ENCODE peak calls at places on chromosome 4, in four cellular contexts. C is ELR, E is GM06990, D is RWPE1. N is an unnamed sample.

GRCh38 chr4:85644061-85644460 is 169.1 kb downstream of the ARHGAP24 start:
- DNase-seq in D (no peak), C (no peak), E (no peak), N (no peak)

GRCh38 chr4:15238720-15239119 is 189.1 kb upstream of the C1QTNF7 start:
- DNase-seq in C (peak), D (peak), E (no peak), N (no peak)

GRCh38 chr4:11605597-11605996 is 176.9 kb upstream of the HS3ST1 start:
- DNase-seq in D (no peak), C (no peak), E (no peak), N (no peak)

GRCh38 chr4:7973545-7973981 is 33.9 kb upstream of the AFAP1 start:
- DNase-seq in C (peak), D (peak), E (no peak), N (no peak)

GRCh38 chr4:185096032-185096653 is 46.9 kb upstream of the SLC25A4 start:
- DNase-seq in E (no peak), D (peak), C (peak), N (no peak)

GRCh38 chr4:7209699-7210098 is 17.4 kb downstream of the SORCS2 start:
- DNase-seq in D (no peak), C (no peak), E (no peak), N (no peak)

GRCh38 chr4:32826169-32826568 is 2106.0 kb downstream of the PCDH7 start:
- DNase-seq in E (no peak), D (no peak), C (peak), N (no peak)

GRCh38 chr4:61723492-61723891 is 523.4 kb downstream of the ADGRL3 start:
- DNase-seq in C (no peak), D (no peak), E (no peak), N (no peak)

GRCh38 chr4:113761682-113762060 is at the start of gene CAMK2D:
- DNase-seq in E (peak), D (peak), C (peak), N (peak)

GRCh38 chr4:164442167-164442566 is 311.8 kb upstream of the SMIM31 start:
- DNase-seq in D (peak), E (no peak), C (no peak), N (no peak)

GRCh38 chr4:143358419-143358818 is 21.7 kb downstream of the GAB1 start:
- DNase-seq in D (no peak), E (no peak), C (no peak), N (no peak)

GRCh38 chr4:7067147-7067522 is 729 bp downstream of the GRPEL1 start:
- DNase-seq in D (no peak), C (peak), E (no peak), N (peak)

GRCh38 chr4:140826701-140827027 is 70.5 kb upstream of the TBC1D9 start:
- DNase-seq in C (no peak), E (peak), D (no peak), N (no peak)

GRCh38 chr4:188092824-188093223 is 16.6 kb downstream of the TRIML2 start:
- DNase-seq in D (peak), E (no peak), C (no peak), N (no peak)

GRCh38 chr4:125315571-125316390 is 1.0 kb downstream of the FAT4 start:
- DNase-seq in C (peak), E (peak), D (peak), N (no peak)